ENCODE peak calls at places on chromosome 22, in five cellular contexts. One of them, this sample, is unnamed.

GRCh38 chr22:38017939-38018885 is 33.9 kb upstream of the SOX10 start:
- DNase-seq in sigmoid colon: no peak
- DNase-seq in nephron progenitor cell: no peak
- DNase-seq in tibial artery: no peak
- DNase-seq in mammary epithelial cell: no peak
- DNase-seq in this sample: no peak

GRCh38 chr22:20994902-20995241 is 7.0 kb downstream of the THAP7 start:
- DNase-seq in sigmoid colon: no peak
- DNase-seq in nephron progenitor cell: no peak
- DNase-seq in tibial artery: no peak
- DNase-seq in mammary epithelial cell: no peak
- DNase-seq in this sample: no peak

GRCh38 chr22:28019360-28019759 is 100.3 kb upstream of the PITPNB start:
- DNase-seq in sigmoid colon: peak
- DNase-seq in nephron progenitor cell: no peak
- DNase-seq in tibial artery: peak
- DNase-seq in mammary epithelial cell: peak
- DNase-seq in this sample: peak

GRCh38 chr22:39994566-39995345 is at the start of gene FAM83F:
- DNase-seq in sigmoid colon: no peak
- DNase-seq in nephron progenitor cell: peak
- DNase-seq in tibial artery: no peak
- DNase-seq in mammary epithelial cell: peak
- DNase-seq in this sample: peak

GRCh38 chr22:40258463-40259046 is 80.8 kb downstream of the TNRC6B start:
- DNase-seq in sigmoid colon: no peak
- DNase-seq in nephron progenitor cell: no peak
- DNase-seq in tibial artery: no peak
- DNase-seq in mammary epithelial cell: peak
- DNase-seq in this sample: peak

GRCh38 chr22:40332319-40332781 is 13.9 kb upstream of the ADSL start:
- DNase-seq in sigmoid colon: no peak
- DNase-seq in nephron progenitor cell: no peak
- DNase-seq in tibial artery: no peak
- DNase-seq in mammary epithelial cell: no peak
- DNase-seq in this sample: no peak

GRCh38 chr22:19728271-19728670 is 4.9 kb downstream of the GP1BB start:
- DNase-seq in sigmoid colon: no peak
- DNase-seq in nephron progenitor cell: no peak
- DNase-seq in tibial artery: no peak
- DNase-seq in mammary epithelial cell: no peak
- DNase-seq in this sample: no peak

GRCh38 chr22:35568751-35569725 is 28.4 kb downstream of the RASD2 start:
- DNase-seq in sigmoid colon: no peak
- DNase-seq in nephron progenitor cell: no peak
- DNase-seq in tibial artery: no peak
- DNase-seq in mammary epithelial cell: peak
- DNase-seq in this sample: peak

GRCh38 chr22:39559456-39560105 is 11.0 kb upstream of the CACNA1I start:
- DNase-seq in sigmoid colon: no peak
- DNase-seq in nephron progenitor cell: peak
- DNase-seq in tibial artery: no peak
- DNase-seq in mammary epithelial cell: no peak
- DNase-seq in this sample: no peak

GRCh38 chr22:36818010-36818642 is 1.3 kb upstream of the PVALB start:
- DNase-seq in sigmoid colon: no peak
- DNase-seq in nephron progenitor cell: no peak
- DNase-seq in tibial artery: no peak
- DNase-seq in mammary epithelial cell: peak
- DNase-seq in this sample: peak

GRCh38 chr22:26399288-26399687 is 29.8 kb upstream of the ASPHD2 start:
- DNase-seq in sigmoid colon: no peak
- DNase-seq in nephron progenitor cell: no peak
- DNase-seq in tibial artery: no peak
- DNase-seq in mammary epithelial cell: no peak
- DNase-seq in this sample: no peak

GRCh38 chr22:42747701-42748513 is 27.2 kb upstream of the A4GALT start:
- DNase-seq in sigmoid colon: no peak
- DNase-seq in nephron progenitor cell: no peak
- DNase-seq in tibial artery: no peak
- DNase-seq in mammary epithelial cell: peak
- DNase-seq in this sample: peak

GRCh38 chr22:48753381-48753730 is 1074.3 kb downstream of the BRD1 start:
- DNase-seq in sigmoid colon: peak
- DNase-seq in nephron progenitor cell: no peak
- DNase-seq in tibial artery: no peak
- DNase-seq in mammary epithelial cell: no peak
- DNase-seq in this sample: no peak

GRCh38 chr22:48687606-48688005 is 1140.1 kb downstream of the BRD1 start:
- DNase-seq in sigmoid colon: no peak
- DNase-seq in nephron progenitor cell: no peak
- DNase-seq in tibial artery: no peak
- DNase-seq in mammary epithelial cell: no peak
- DNase-seq in this sample: no peak

GRCh38 chr22:21959274-21960074 is 6.8 kb upstream of the PPM1F start:
- DNase-seq in sigmoid colon: no peak
- DNase-seq in nephron progenitor cell: no peak
- DNase-seq in tibial artery: no peak
- DNase-seq in mammary epithelial cell: no peak
- DNase-seq in this sample: no peak

GRCh38 chr22:38422615-38423511 is 32.1 kb downstream of the KCNJ4 start:
- DNase-seq in sigmoid colon: no peak
- DNase-seq in nephron progenitor cell: no peak
- DNase-seq in tibial artery: no peak
- DNase-seq in mammary epithelial cell: no peak
- DNase-seq in this sample: no peak

GRCh38 chr22:37196539-37197450 is 8.7 kb upstream of the C1QTNF6 start:
- DNase-seq in sigmoid colon: peak
- DNase-seq in nephron progenitor cell: no peak
- DNase-seq in tibial artery: peak
- DNase-seq in mammary epithelial cell: peak
- DNase-seq in this sample: peak

GRCh38 chr22:23752090-23752691 is 1.3 kb upstream of the ZNF70 start:
- DNase-seq in sigmoid colon: no peak
- DNase-seq in nephron progenitor cell: no peak
- DNase-seq in tibial artery: no peak
- DNase-seq in mammary epithelial cell: no peak
- DNase-seq in this sample: no peak

GRCh38 chr22:39446239-39446721 is 10.5 kb upstream of the MGAT3 start:
- DNase-seq in sigmoid colon: no peak
- DNase-seq in nephron progenitor cell: no peak
- DNase-seq in tibial artery: no peak
- DNase-seq in mammary epithelial cell: no peak
- DNase-seq in this sample: no peak

GRCh38 chr22:43707650-43708049 is 104.5 kb downstream of the EFCAB6 start:
- DNase-seq in sigmoid colon: no peak
- DNase-seq in nephron progenitor cell: no peak
- DNase-seq in tibial artery: no peak
- DNase-seq in mammary epithelial cell: peak
- DNase-seq in this sample: peak

GRCh38 chr22:47724030-47724429 is 961.6 kb downstream of the TBC1D22A start:
- DNase-seq in sigmoid colon: no peak
- DNase-seq in nephron progenitor cell: no peak
- DNase-seq in tibial artery: no peak
- DNase-seq in mammary epithelial cell: no peak
- DNase-seq in this sample: no peak

GRCh38 chr22:22218302-22218701 is 26.3 kb upstream of the VPREB1 start:
- DNase-seq in sigmoid colon: no peak
- DNase-seq in nephron progenitor cell: no peak
- DNase-seq in tibial artery: no peak
- DNase-seq in mammary epithelial cell: no peak
- DNase-seq in this sample: no peak

GRCh38 chr22:35970601-35971417 is 57.8 kb downstream of the RBFOX2 start:
- DNase-seq in sigmoid colon: no peak
- DNase-seq in nephron progenitor cell: no peak
- DNase-seq in tibial artery: no peak
- DNase-seq in mammary epithelial cell: no peak
- DNase-seq in this sample: no peak

GRCh38 chr22:44825310-44826150 is 73.2 kb downstream of the ARHGAP8 start:
- DNase-seq in sigmoid colon: peak
- DNase-seq in nephron progenitor cell: no peak
- DNase-seq in tibial artery: no peak
- DNase-seq in mammary epithelial cell: no peak
- DNase-seq in this sample: no peak

GRCh38 chr22:19149047-19149883 is 827 bp downstream of the GSC2 start:
- DNase-seq in sigmoid colon: no peak
- DNase-seq in nephron progenitor cell: peak
- DNase-seq in tibial artery: no peak
- DNase-seq in mammary epithelial cell: peak
- DNase-seq in this sample: no peak

GRCh38 chr22:17120281-17120680 is 879 bp downstream of the TMEM121B start:
- DNase-seq in sigmoid colon: no peak
- DNase-seq in nephron progenitor cell: peak
- DNase-seq in tibial artery: no peak
- DNase-seq in mammary epithelial cell: peak
- DNase-seq in this sample: no peak

GRCh38 chr22:40178417-40179409 is 988 bp downstream of the TNRC6B start:
- DNase-seq in sigmoid colon: no peak
- DNase-seq in nephron progenitor cell: peak
- DNase-seq in tibial artery: peak
- DNase-seq in mammary epithelial cell: no peak
- DNase-seq in this sample: peak

GRCh38 chr22:37630839-37631435 is 8.5 kb upstream of the SH3BP1 start:
- DNase-seq in sigmoid colon: peak
- DNase-seq in nephron progenitor cell: no peak
- DNase-seq in tibial artery: no peak
- DNase-seq in mammary epithelial cell: no peak
- DNase-seq in this sample: no peak

GRCh38 chr22:28123989-28124766 is 205.1 kb upstream of the PITPNB start:
- DNase-seq in sigmoid colon: no peak
- DNase-seq in nephron progenitor cell: no peak
- DNase-seq in tibial artery: no peak
- DNase-seq in mammary epithelial cell: no peak
- DNase-seq in this sample: no peak

GRCh38 chr22:30305519-30305905 is 16.2 kb upstream of the CASTOR1 start:
- DNase-seq in sigmoid colon: peak
- DNase-seq in nephron progenitor cell: no peak
- DNase-seq in tibial artery: peak
- DNase-seq in mammary epithelial cell: no peak
- DNase-seq in this sample: peak

GRCh38 chr22:38872831-38873248 is 824 bp upstream of the CBX6 start:
- DNase-seq in sigmoid colon: peak
- DNase-seq in nephron progenitor cell: peak
- DNase-seq in tibial artery: peak
- DNase-seq in mammary epithelial cell: no peak
- DNase-seq in this sample: no peak

GRCh38 chr22:25183959-25184619 is 15.6 kb upstream of the CRYBB3 start:
- DNase-seq in sigmoid colon: no peak
- DNase-seq in nephron progenitor cell: no peak
- DNase-seq in tibial artery: no peak
- DNase-seq in mammary epithelial cell: no peak
- DNase-seq in this sample: no peak
- TF ChIP-seq CTCF in sigmoid colon: no peak
- TF ChIP-seq CTCF in nephron progenitor cell: no peak
- TF ChIP-seq CTCF in tibial artery: no peak
- TF ChIP-seq CTCF in mammary epithelial cell: no peak
- TF ChIP-seq CTCF in this sample: no peak

DNA sequence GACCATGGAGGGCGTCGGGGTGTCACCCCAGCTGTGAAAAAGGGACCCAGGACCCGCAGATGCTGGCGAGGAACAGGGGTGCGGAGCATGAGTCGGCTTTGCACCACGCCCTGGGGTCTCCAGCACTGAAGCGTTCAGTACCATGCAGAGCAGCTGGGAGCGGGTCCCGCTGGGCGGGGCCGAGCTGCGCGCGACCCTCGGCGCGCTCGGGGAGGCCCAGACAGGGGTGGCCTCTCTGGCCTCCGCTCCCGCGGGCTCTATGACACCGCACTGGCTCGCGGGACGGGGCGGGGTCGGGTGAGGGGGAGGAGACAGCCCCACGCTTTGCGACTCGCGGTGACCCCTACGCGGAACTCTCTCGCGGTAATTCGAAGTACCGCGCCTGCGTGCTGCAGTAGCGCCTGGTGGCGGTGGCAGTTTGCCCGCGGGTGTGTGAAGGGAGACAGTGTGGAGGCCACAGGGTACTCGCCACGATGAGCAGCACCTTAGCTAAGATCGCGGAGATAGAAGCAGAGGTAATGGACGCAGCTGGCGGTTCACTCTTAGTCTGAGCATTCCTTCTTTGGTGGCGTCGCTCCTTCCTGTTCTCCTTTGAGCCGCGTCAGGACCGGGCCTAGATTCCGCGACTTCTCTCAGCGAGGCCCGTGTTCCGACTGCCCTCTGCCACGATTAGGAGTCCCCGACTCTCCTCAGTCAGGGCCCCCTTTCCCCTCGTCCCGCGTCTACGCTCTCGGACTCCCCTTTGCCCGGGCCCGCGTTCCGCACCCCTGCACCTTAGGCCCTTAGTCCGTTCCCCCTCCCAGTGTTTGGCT is at the start of gene DRG1:
- DNase-seq in sigmoid colon: peak
- DNase-seq in nephron progenitor cell: peak
- DNase-seq in tibial artery: peak
- DNase-seq in mammary epithelial cell: peak
- DNase-seq in this sample: peak
- TF ChIP-seq CTCF in sigmoid colon: no peak
- TF ChIP-seq CTCF in nephron progenitor cell: no peak
- TF ChIP-seq CTCF in tibial artery: peak
- TF ChIP-seq CTCF in mammary epithelial cell: no peak
- TF ChIP-seq CTCF in this sample: no peak

GRCh38 chr22:41446639-41447434 is at the start of gene TOB2:
- DNase-seq in sigmoid colon: peak
- DNase-seq in nephron progenitor cell: peak
- DNase-seq in tibial artery: peak
- DNase-seq in mammary epithelial cell: peak
- DNase-seq in this sample: peak
- TF ChIP-seq CTCF in sigmoid colon: no peak
- TF ChIP-seq CTCF in nephron progenitor cell: no peak
- TF ChIP-seq CTCF in tibial artery: no peak
- TF ChIP-seq CTCF in mammary epithelial cell: no peak
- TF ChIP-seq CTCF in this sample: no peak

GRCh38 chr22:50718352-50718709 is 19.7 kb upstream of the ACR start:
- DNase-seq in sigmoid colon: no peak
- DNase-seq in nephron progenitor cell: no peak
- DNase-seq in tibial artery: no peak
- DNase-seq in mammary epithelial cell: no peak
- DNase-seq in this sample: no peak

GRCh38 chr22:50716291-50717024 is 21.5 kb upstream of the ACR start:
- DNase-seq in sigmoid colon: no peak
- DNase-seq in nephron progenitor cell: no peak
- DNase-seq in tibial artery: no peak
- DNase-seq in mammary epithelial cell: no peak
- DNase-seq in this sample: no peak

GRCh38 chr22:50719814-50720300 is 18.1 kb upstream of the ACR start:
- DNase-seq in sigmoid colon: no peak
- DNase-seq in nephron progenitor cell: no peak
- DNase-seq in tibial artery: no peak
- DNase-seq in mammary epithelial cell: no peak
- DNase-seq in this sample: no peak

GRCh38 chr22:50715776-50716175 is 22.2 kb upstream of the ACR start:
- DNase-seq in sigmoid colon: no peak
- DNase-seq in nephron progenitor cell: no peak
- DNase-seq in tibial artery: no peak
- DNase-seq in mammary epithelial cell: no peak
- DNase-seq in this sample: no peak

GRCh38 chr22:50717709-50718351 is 20.2 kb upstream of the ACR start:
- DNase-seq in sigmoid colon: no peak
- DNase-seq in nephron progenitor cell: no peak
- DNase-seq in tibial artery: no peak
- DNase-seq in mammary epithelial cell: no peak
- DNase-seq in this sample: no peak
- TF ChIP-seq CTCF in sigmoid colon: no peak
- TF ChIP-seq CTCF in nephron progenitor cell: no peak
- TF ChIP-seq CTCF in tibial artery: no peak
- TF ChIP-seq CTCF in mammary epithelial cell: no peak
- TF ChIP-seq CTCF in this sample: no peak

GRCh38 chr22:46654426-46654825 is 34.2 kb downstream of the GRAMD4 start:
- DNase-seq in sigmoid colon: no peak
- DNase-seq in nephron progenitor cell: no peak
- DNase-seq in tibial artery: no peak
- DNase-seq in mammary epithelial cell: no peak
- DNase-seq in this sample: no peak
- TF ChIP-seq CTCF in sigmoid colon: no peak
- TF ChIP-seq CTCF in nephron progenitor cell: no peak
- TF ChIP-seq CTCF in tibial artery: no peak
- TF ChIP-seq CTCF in mammary epithelial cell: no peak
- TF ChIP-seq CTCF in this sample: no peak